ENCODE peak calls at places on chromosome 16, in nine cellular contexts. C, H, T, O, E, Z, Q, F and R are unnamed samples.

GRCh38 chr16:26363581-26363980 is 671.8 kb downstream of the HS3ST4 start:
- DNase-seq in H (no peak), Z (no peak), T (no peak), Q (no peak), O (no peak), E (no peak), F (no peak), C (no peak), R (no peak)

GRCh38 chr16:55035037-55035436 is 104.4 kb downstream of the IRX5 start:
- DNase-seq in Q (no peak), O (peak), E (no peak), Z (no peak), H (no peak), F (peak), C (no peak), T (no peak), R (no peak)

GRCh38 chr16:80602894-80603293 is 62.1 kb downstream of the DYNLRB2 start:
- DNase-seq in H (peak), Z (no peak), E (no peak), F (no peak), C (no peak), T (no peak), Q (no peak), O (no peak), R (no peak)

GRCh38 chr16:15782573-15783365 is 74.1 kb downstream of the MYH11 start:
- DNase-seq in C (no peak), Q (no peak), Z (no peak), T (no peak), H (no peak), F (no peak), O (no peak), E (no peak), R (no peak)

GRCh38 chr16:1981972-1982574 is 804 bp upstream of the NOXO1 start:
- DNase-seq in E (no peak), Z (no peak), Q (no peak), O (peak), T (no peak), H (no peak), C (no peak), F (no peak), R (no peak)

GRCh38 chr16:1030381-1030901 is 42.1 kb upstream of the SSTR5 start:
- DNase-seq in F (no peak), T (no peak), C (no peak), Z (no peak), O (no peak), E (no peak), Q (no peak), H (no peak), R (no peak)

GRCh38 chr16:79328327-79329162 is 272.0 kb downstream of the MAF start:
- DNase-seq in Q (no peak), T (no peak), Z (no peak), C (no peak), E (no peak), H (no peak), F (no peak), O (no peak), R (no peak)

GRCh38 chr16:14658063-14658462 is 25.3 kb downstream of the BFAR start:
- DNase-seq in F (no peak), T (no peak), Z (no peak), E (no peak), C (no peak), H (no peak), Q (no peak), O (peak), R (no peak)

GRCh38 chr16:17161034-17161433 is 309.7 kb downstream of the XYLT1 start:
- DNase-seq in E (no peak), T (no peak), Q (peak), C (no peak), Z (no peak), O (no peak), F (no peak), H (no peak), R (no peak)

GRCh38 chr16:66605177-66605999 is 884 bp downstream of the CMTM3 start:
- DNase-seq in O (peak), Q (no peak), F (peak), Z (no peak), E (no peak), T (no peak), C (peak), H (peak), R (no peak)

GRCh38 chr16:29232811-29233704 is 173.5 kb downstream of the NPIPB11 start:
- DNase-seq in C (no peak), Q (no peak), Z (no peak), F (no peak), H (no peak), T (no peak), O (no peak), E (no peak), R (no peak)

GRCh38 chr16:24151482-24151939 is 104.6 kb upstream of the CACNG3 start:
- DNase-seq in Z (no peak), O (no peak), E (no peak), Q (no peak), C (no peak), F (no peak), T (no peak), H (no peak), R (no peak)

GRCh38 chr16:49277386-49277742 is 4.3 kb downstream of the CBLN1 start:
- DNase-seq in H (no peak), E (no peak), C (no peak), F (no peak), T (no peak), Q (no peak), O (no peak), Z (no peak), R (no peak)

GRCh38 chr16:73043828-73044493 is 4.0 kb downstream of the ZFHX3 start:
- DNase-seq in Z (no peak), E (no peak), T (no peak), O (no peak), H (no peak), F (no peak), C (no peak), Q (no peak), R (no peak)

GRCh38 chr16:11977206-11978041 is 890 bp downstream of the SNX29 start:
- DNase-seq in Z (peak), T (peak), E (no peak), F (no peak), Q (no peak), H (peak), O (peak), C (no peak), R (no peak)

GRCh38 chr16:89257281-89257731 is 39.8 kb downstream of the ZNF778 start:
- DNase-seq in O (no peak), F (no peak), C (no peak), Q (no peak), E (no peak), T (no peak), H (no peak), Z (no peak), R (no peak)